ENCODE peak calls at places on chromosome 13, in eight cellular contexts. S is stomach, V is lower leg skin, C is adrenal gland, P is breast epithelium, H is spleen, G is A549, Y is H54. E is an unnamed sample.

GRCh38 chr13:105763851-105764250 is 771.6 kb downstream of the EFNB2 start:
- DNase-seq in Y (no peak), C (no peak), G (no peak), P (no peak), H (no peak), V (no peak), S (no peak), E (no peak)

GRCh38 chr13:111480976-111481375 is 160.5 kb downstream of the TEX29 start:
- DNase-seq in P (peak; percentile 43), V (no peak), C (no peak), G (no peak), S (peak; percentile 29), Y (no peak), H (no peak), E (no peak)

GRCh38 chr13:102401305-102401704 is 543 bp downstream of the FGF14 start:
- DNase-seq in G (no peak), C (no peak), P (no peak), H (no peak), Y (no peak), V (no peak), S (no peak), E (no peak)

GRCh38 chr13:109724603-109725002 is 61.8 kb downstream of the IRS2 start:
- DNase-seq in P (no peak), Y (no peak), G (no peak), S (no peak), V (no peak), H (no peak), C (no peak), E (no peak)

GRCh38 chr13:21348771-21349170 is 110.3 kb downstream of the ZDHHC20 start:
- DNase-seq in P (no peak), G (no peak), Y (no peak), S (no peak), C (no peak), V (no peak), H (no peak), E (no peak)

GRCh38 chr13:58855283-58855682 is 1223.7 kb downstream of the PCDH17 start:
- DNase-seq in C (no peak), S (no peak), H (no peak), Y (no peak), V (no peak), G (no peak), P (no peak), E (no peak)

GRCh38 chr13:39105110-39105509 is 66.9 kb downstream of the NHLRC3 start:
- DNase-seq in V (no peak), H (no peak), C (no peak), P (no peak), S (no peak), G (no peak), Y (no peak), E (no peak)

GRCh38 chr13:37869506-37869755 is 141 bp downstream of the TRPC4 start:
- DNase-seq in C (no peak), G (no peak), Y (no peak), P (no peak), S (no peak), H (no peak), V (no peak), E (no peak)

GRCh38 chr13:39422845-39423565 is 180.0 kb downstream of the LHFPL6 start:
- DNase-seq in V (no peak), Y (no peak), G (no peak), P (no peak), C (no peak), H (no peak), S (no peak), E (no peak)

GRCh38 chr13:49627831-49628652 is at the start of gene ARL11:
- DNase-seq in G (no peak), H (peak; percentile 96), V (peak; percentile 92), C (peak; percentile 52), P (peak; percentile 70), Y (no peak), S (peak; percentile 56), E (peak; percentile 76)

GRCh38 chr13:101892296-101892695 is 439.8 kb downstream of the ITGBL1 start:
- DNase-seq in G (no peak), H (no peak), V (no peak), Y (no peak), P (no peak), S (no peak), C (no peak), E (no peak)

GRCh38 chr13:44854264-44855060 is 134.8 kb downstream of the NUFIP1 start:
- DNase-seq in V (peak; percentile 54), S (peak; percentile 82), Y (no peak), C (no peak), H (no peak), P (no peak), G (no peak), E (no peak)

GRCh38 chr13:44004881-44005280 is 125.2 kb downstream of the LACC1 start:
- DNase-seq in S (no peak), G (no peak), H (no peak), Y (peak; percentile 38), P (no peak), C (no peak), V (no peak), E (no peak)

GRCh38 chr13:72853000-72853399 is 71.1 kb downstream of the PIBF1 start:
- DNase-seq in C (no peak), H (no peak), V (no peak), P (no peak), Y (no peak), S (no peak), G (no peak), E (no peak)

GRCh38 chr13:38008636-38009035 is 139.1 kb upstream of the TRPC4 start:
- DNase-seq in V (no peak), C (no peak), P (no peak), H (no peak), Y (no peak), G (no peak), S (no peak), E (no peak)

GRCh38 chr13:43894438-43894837 is 14.7 kb downstream of the LACC1 start:
- DNase-seq in P (no peak), H (no peak), Y (no peak), G (no peak), V (no peak), C (no peak), S (no peak), E (no peak)

GRCh38 chr13:66950666-66951065 is 279.5 kb downstream of the PCDH9 start:
- DNase-seq in C (no peak), S (no peak), V (no peak), P (no peak), Y (no peak), H (no peak), G (no peak), E (no peak)

GRCh38 chr13:20142019-20142926 is 18.6 kb downstream of the GJA3 start:
- DNase-seq in P (no peak), H (no peak), S (no peak), Y (no peak), G (no peak), V (no peak), C (no peak), E (no peak)

GRCh38 chr13:73676550-73677040 is 457.6 kb downstream of the KLF12 start:
- DNase-seq in G (no peak), Y (no peak), V (no peak), C (no peak), S (no peak), H (no peak), P (no peak), E (no peak)

GRCh38 chr13:85194482-85194881 is 604.7 kb downstream of the SLITRK6 start:
- DNase-seq in C (no peak), S (no peak), Y (no peak), P (no peak), G (no peak), H (no peak), V (no peak), E (no peak)

GRCh38 chr13:98821372-98822237 is 69.1 kb upstream of the SLC15A1 start:
- DNase-seq in V (no peak), H (no peak), C (no peak), P (no peak), S (no peak), G (peak; percentile 33), Y (no peak), E (no peak)

GRCh38 chr13:23681253-23681652 is 111.0 kb downstream of the TNFRSF19 start:
- DNase-seq in S (no peak), P (no peak), Y (no peak), G (no peak), V (no peak), H (no peak), C (no peak), E (no peak)
- TF ChIP-seq POLR2A in S (no peak), P (no peak), Y (no peak), G (no peak), V (no peak), H (no peak), C (no peak), E (no peak)

GRCh38 chr13:65914707-65915106 is 1315.4 kb downstream of the PCDH9 start:
- DNase-seq in S (no peak), V (no peak), P (no peak), C (no peak), Y (no peak), H (no peak), G (no peak), E (no peak)

GRCh38 chr13:65911546-65912193 is 1318.5 kb downstream of the PCDH9 start:
- DNase-seq in Y (no peak), C (no peak), P (no peak), G (no peak), S (no peak), H (no peak), V (no peak), E (no peak)

GRCh38 chr13:65912516-65912915 is 1317.6 kb downstream of the PCDH9 start:
- DNase-seq in P (no peak), C (no peak), S (no peak), H (no peak), G (no peak), V (no peak), Y (no peak), E (no peak)

GRCh38 chr13:65909501-65909900 is 1320.6 kb downstream of the PCDH9 start:
- DNase-seq in G (no peak), C (no peak), P (no peak), V (no peak), S (no peak), Y (no peak), H (no peak), E (no peak)

GRCh38 chr13:65913173-65913572 is 1317.0 kb downstream of the PCDH9 start:
- DNase-seq in C (no peak), S (no peak), V (no peak), Y (no peak), H (no peak), P (no peak), G (no peak), E (no peak)
- TF ChIP-seq POLR2A in C (no peak), S (no peak), V (no peak), Y (no peak), H (no peak), P (no peak), G (no peak), E (no peak)

GRCh38 chr13:113178070-113178895 is 19.8 kb downstream of the PROZ start:
- DNase-seq in S (no peak), Y (peak; percentile 90), H (no peak), C (no peak), G (no peak), V (no peak), P (no peak), E (no peak)
- TF ChIP-seq POLR2A in S (no peak), Y (peak; percentile 24), H (no peak), C (no peak), G (no peak), V (no peak), P (no peak), E (no peak)

DNA sequence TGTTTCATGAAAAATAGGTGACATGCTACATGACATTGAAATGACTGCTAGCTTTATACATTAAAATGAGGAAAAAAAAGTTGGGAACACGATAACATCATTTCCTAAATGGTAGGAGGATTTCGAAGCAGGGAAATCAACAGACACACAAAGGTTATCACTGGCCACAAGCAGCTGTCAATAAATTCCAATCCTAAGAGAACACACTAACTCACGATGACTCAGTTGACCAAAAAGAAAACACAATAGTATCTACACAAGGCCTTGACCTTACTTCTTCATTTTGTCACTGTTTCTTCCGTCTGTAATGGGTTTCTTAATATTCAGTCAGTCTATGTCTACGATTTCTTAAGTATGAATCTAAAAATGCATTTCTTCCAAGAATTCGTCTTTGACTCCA is 36.5 kb downstream of the STARD13 start:
- DNase-seq in H (no peak), C (no peak), S (no peak), Y (no peak), G (no peak), V (no peak), P (no peak), E (no peak)
- TF ChIP-seq POLR2A in H (no peak), C (no peak), S (no peak), Y (no peak), G (no peak), V (no peak), P (no peak), E (no peak)

E was measured in GM12891.